ENCODE peak calls at places on chromosomes 13 and 19, in five cellular contexts. One of them, this sample, is unnamed.

GRCh38 chr13:71771144-71771543 is 95.9 kb downstream of the DACH1 start:
- DNase-seq in endodermal cell: no peak
- DNase-seq in lung: no peak
- DNase-seq in BJ: no peak
- DNase-seq in IMR-90: no peak
- DNase-seq in this sample: no peak

GRCh38 chr13:82766732-82767321 is 1115.4 kb downstream of the SLITRK1 start:
- DNase-seq in endodermal cell: no peak
- DNase-seq in lung: no peak
- DNase-seq in BJ: no peak
- DNase-seq in IMR-90: no peak
- DNase-seq in this sample: no peak

GRCh38 chr19:20103091-20103501 is 25.3 kb downstream of the ZNF90 start:
- DNase-seq in endodermal cell: peak; percentile 55
- DNase-seq in lung: no peak
- DNase-seq in BJ: no peak
- DNase-seq in IMR-90: no peak
- DNase-seq in this sample: no peak

GRCh38 chr13:43977911-43978310 is 98.2 kb downstream of the LACC1 start:
- DNase-seq in endodermal cell: no peak
- DNase-seq in lung: no peak
- DNase-seq in BJ: no peak
- DNase-seq in IMR-90: no peak
- DNase-seq in this sample: no peak

GRCh38 chr19:16867211-16867610 is 21.6 kb upstream of the F2RL3 start:
- DNase-seq in endodermal cell: no peak
- DNase-seq in lung: no peak
- DNase-seq in BJ: no peak
- DNase-seq in IMR-90: no peak
- DNase-seq in this sample: no peak

GRCh38 chr13:44934724-44935123 is 54.5 kb downstream of the NUFIP1 start:
- DNase-seq in endodermal cell: no peak
- DNase-seq in lung: no peak
- DNase-seq in BJ: peak; percentile 31
- DNase-seq in IMR-90: peak; percentile 67
- DNase-seq in this sample: no peak

GRCh38 chr13:30690282-30691188 is 44.8 kb upstream of the ALOX5AP start:
- DNase-seq in endodermal cell: no peak
- DNase-seq in lung: peak; percentile 61
- DNase-seq in BJ: peak; percentile 83
- DNase-seq in IMR-90: peak; percentile 99
- DNase-seq in this sample: no peak

GRCh38 chr13:97222934-97223710 is 989 bp downstream of the MBNL2 start:
- DNase-seq in endodermal cell: no peak
- DNase-seq in lung: no peak
- DNase-seq in BJ: no peak
- DNase-seq in IMR-90: no peak
- DNase-seq in this sample: no peak

GRCh38 chr19:4539697-4540581 is at the start of gene LRG1:
- DNase-seq in endodermal cell: peak; percentile 61
- DNase-seq in lung: peak; percentile 89
- DNase-seq in BJ: no peak
- DNase-seq in IMR-90: no peak
- DNase-seq in this sample: peak; percentile 45

GRCh38 chr13:85283408-85283807 is 515.8 kb downstream of the SLITRK6 start:
- DNase-seq in endodermal cell: no peak
- DNase-seq in lung: no peak
- DNase-seq in BJ: no peak
- DNase-seq in IMR-90: no peak
- DNase-seq in this sample: no peak

GRCh38 chr13:110287031-110287828 is 19.7 kb downstream of the COL4A1 start:
- DNase-seq in endodermal cell: no peak
- DNase-seq in lung: no peak
- DNase-seq in BJ: no peak
- DNase-seq in IMR-90: no peak
- DNase-seq in this sample: no peak

GRCh38 chr19:20558011-20558410 is 7.6 kb downstream of the ZNF737 start:
- DNase-seq in endodermal cell: peak; percentile 73
- DNase-seq in lung: no peak
- DNase-seq in BJ: no peak
- DNase-seq in IMR-90: no peak
- DNase-seq in this sample: peak; percentile 22

GRCh38 chr13:100535401-100536135 is 53.0 kb downstream of the GGACT start:
- DNase-seq in endodermal cell: no peak
- DNase-seq in lung: no peak
- DNase-seq in BJ: no peak
- DNase-seq in IMR-90: no peak
- DNase-seq in this sample: no peak

GRCh38 chr13:99657848-99658265 is 156.6 kb downstream of the TM9SF2 start:
- DNase-seq in endodermal cell: peak; percentile 86
- DNase-seq in lung: no peak
- DNase-seq in BJ: no peak
- DNase-seq in IMR-90: no peak
- DNase-seq in this sample: peak; percentile 39

GRCh38 chr19:18100710-18101109 is 3.1 kb downstream of the MAST3 start:
- DNase-seq in endodermal cell: peak; percentile 92
- DNase-seq in lung: no peak
- DNase-seq in BJ: no peak
- DNase-seq in IMR-90: no peak
- DNase-seq in this sample: no peak

GRCh38 chr19:18384775-18385174 is 1.2 kb upstream of the GDF15 start:
- DNase-seq in endodermal cell: no peak
- DNase-seq in lung: no peak
- DNase-seq in BJ: no peak
- DNase-seq in IMR-90: no peak
- DNase-seq in this sample: no peak

GRCh38 chr13:20526664-20527063 is 1.0 kb upstream of the CRYL1 start:
- DNase-seq in endodermal cell: no peak
- DNase-seq in lung: no peak
- DNase-seq in BJ: no peak
- DNase-seq in IMR-90: peak; percentile 19
- DNase-seq in this sample: no peak

GRCh38 chr19:34241513-34242337 is 12.6 kb upstream of the GARRE1 start:
- DNase-seq in endodermal cell: peak; percentile 95
- DNase-seq in lung: peak; percentile 68
- DNase-seq in BJ: no peak
- DNase-seq in IMR-90: no peak
- DNase-seq in this sample: peak; percentile 39

GRCh38 chr13:44432595-44432994 is 59.0 kb downstream of the SERP2 start:
- DNase-seq in endodermal cell: peak; percentile 53
- DNase-seq in lung: no peak
- DNase-seq in BJ: no peak
- DNase-seq in IMR-90: peak; percentile 31
- DNase-seq in this sample: no peak

GRCh38 chr13:80083516-80084085 is 257.3 kb downstream of the SPRY2 start:
- DNase-seq in endodermal cell: no peak
- DNase-seq in lung: no peak
- DNase-seq in BJ: no peak
- DNase-seq in IMR-90: peak; percentile 5
- DNase-seq in this sample: no peak

DNA sequence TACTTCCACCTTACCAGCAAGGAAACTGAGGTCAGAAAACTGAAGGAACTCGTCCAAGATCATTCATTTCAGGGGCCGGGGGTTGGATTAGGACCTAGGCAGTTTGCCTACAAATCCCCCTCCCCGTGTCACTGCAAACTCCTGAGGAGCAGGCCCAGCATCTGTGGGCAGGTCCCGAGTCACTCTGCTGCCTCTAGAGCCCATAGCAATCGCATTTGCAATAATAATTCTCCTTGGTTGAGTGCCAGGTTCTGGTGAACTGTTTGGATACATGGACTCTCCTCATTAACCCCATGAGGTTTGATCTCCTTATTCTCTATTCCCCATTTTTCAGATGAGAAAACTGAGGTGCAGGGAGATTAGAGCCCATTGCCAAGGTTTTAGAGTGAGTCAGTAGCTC is 903 bp downstream of the PIN1 start:
- DNase-seq in endodermal cell: no peak
- DNase-seq in lung: no peak
- DNase-seq in BJ: no peak
- DNase-seq in IMR-90: peak; percentile 43
- DNase-seq in this sample: no peak
- TF ChIP-seq CTCF in endodermal cell: no peak
- TF ChIP-seq CTCF in lung: no peak
- TF ChIP-seq CTCF in BJ: peak; percentile 13
- TF ChIP-seq CTCF in IMR-90: no peak
- TF ChIP-seq CTCF in this sample: no peak

GRCh38 chr13:50969691-50970090 is 60.1 kb downstream of the RNASEH2B start:
- DNase-seq in endodermal cell: peak; percentile 82
- DNase-seq in lung: no peak
- DNase-seq in BJ: no peak
- DNase-seq in IMR-90: no peak
- DNase-seq in this sample: peak; percentile 5
- TF ChIP-seq CTCF in endodermal cell: peak; percentile 67
- TF ChIP-seq CTCF in lung: no peak
- TF ChIP-seq CTCF in BJ: no peak
- TF ChIP-seq CTCF in IMR-90: no peak
- TF ChIP-seq CTCF in this sample: no peak

GRCh38 chr13:26502826-26503225 is 54.7 kb upstream of the WASF3 start:
- DNase-seq in endodermal cell: peak; percentile 65
- DNase-seq in lung: no peak
- DNase-seq in BJ: no peak
- DNase-seq in IMR-90: peak; percentile 96
- DNase-seq in this sample: peak; percentile 52
- TF ChIP-seq CTCF in endodermal cell: peak; percentile 47
- TF ChIP-seq CTCF in lung: no peak
- TF ChIP-seq CTCF in BJ: peak; percentile 12
- TF ChIP-seq CTCF in IMR-90: peak; percentile 29
- TF ChIP-seq CTCF in this sample: peak; percentile 32

GRCh38 chr19:43229315-43229714 is 23.9 kb upstream of the PSG4 start:
- DNase-seq in endodermal cell: no peak
- DNase-seq in lung: no peak
- DNase-seq in BJ: no peak
- DNase-seq in IMR-90: peak; percentile 10
- DNase-seq in this sample: no peak
- TF ChIP-seq CTCF in endodermal cell: no peak
- TF ChIP-seq CTCF in lung: no peak
- TF ChIP-seq CTCF in BJ: peak; percentile 31
- TF ChIP-seq CTCF in IMR-90: peak; percentile 23
- TF ChIP-seq CTCF in this sample: no peak

DNA sequence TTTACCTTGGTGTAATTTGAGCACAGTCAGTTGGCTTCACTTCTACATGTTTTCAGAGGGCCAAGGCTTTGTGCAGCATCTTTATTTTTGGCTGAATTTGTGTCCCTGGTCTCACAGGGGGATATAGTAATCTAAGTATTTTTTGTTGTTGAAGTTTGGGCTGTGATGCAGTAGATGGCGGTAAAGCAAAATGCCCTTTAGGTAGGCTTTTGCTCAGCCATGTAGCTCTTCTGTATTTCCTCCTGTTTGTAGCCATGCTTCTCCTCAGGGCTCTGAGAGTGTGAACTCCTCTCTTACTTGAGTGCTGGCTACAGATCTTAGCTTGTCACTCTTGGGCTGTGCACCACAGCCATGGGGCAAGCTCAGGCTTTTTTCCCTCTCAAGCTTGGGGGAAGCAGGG is 328.6 kb downstream of the SLITRK5 start:
- DNase-seq in endodermal cell: no peak
- DNase-seq in lung: no peak
- DNase-seq in BJ: no peak
- DNase-seq in IMR-90: no peak
- DNase-seq in this sample: no peak
- TF ChIP-seq CTCF in endodermal cell: peak; percentile 52
- TF ChIP-seq CTCF in lung: no peak
- TF ChIP-seq CTCF in BJ: no peak
- TF ChIP-seq CTCF in IMR-90: peak; percentile 13
- TF ChIP-seq CTCF in this sample: no peak

DNA sequence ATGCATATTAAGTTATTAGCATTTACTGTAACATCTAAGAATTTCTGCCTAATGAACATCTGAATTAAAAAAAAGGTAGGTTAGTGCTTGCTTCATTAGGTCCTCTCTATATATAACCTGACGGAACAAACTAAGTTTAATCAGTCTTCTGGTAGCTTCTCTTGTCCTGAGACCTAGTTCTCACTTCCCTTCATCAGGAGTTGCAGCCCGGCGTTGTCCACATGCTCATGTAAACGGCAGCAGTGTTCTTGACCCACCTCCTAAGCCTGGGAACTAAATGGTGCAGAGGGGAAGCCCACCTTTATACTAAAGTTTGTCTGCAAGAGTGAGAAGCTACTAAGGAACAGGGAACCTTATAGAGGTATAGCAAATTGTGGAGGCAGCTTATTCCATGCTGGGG is 31.9 kb upstream of the CPB2 start:
- DNase-seq in endodermal cell: no peak
- DNase-seq in lung: no peak
- DNase-seq in BJ: no peak
- DNase-seq in IMR-90: no peak
- DNase-seq in this sample: no peak
- TF ChIP-seq CTCF in endodermal cell: no peak
- TF ChIP-seq CTCF in lung: no peak
- TF ChIP-seq CTCF in BJ: no peak
- TF ChIP-seq CTCF in IMR-90: no peak
- TF ChIP-seq CTCF in this sample: no peak

DNA sequence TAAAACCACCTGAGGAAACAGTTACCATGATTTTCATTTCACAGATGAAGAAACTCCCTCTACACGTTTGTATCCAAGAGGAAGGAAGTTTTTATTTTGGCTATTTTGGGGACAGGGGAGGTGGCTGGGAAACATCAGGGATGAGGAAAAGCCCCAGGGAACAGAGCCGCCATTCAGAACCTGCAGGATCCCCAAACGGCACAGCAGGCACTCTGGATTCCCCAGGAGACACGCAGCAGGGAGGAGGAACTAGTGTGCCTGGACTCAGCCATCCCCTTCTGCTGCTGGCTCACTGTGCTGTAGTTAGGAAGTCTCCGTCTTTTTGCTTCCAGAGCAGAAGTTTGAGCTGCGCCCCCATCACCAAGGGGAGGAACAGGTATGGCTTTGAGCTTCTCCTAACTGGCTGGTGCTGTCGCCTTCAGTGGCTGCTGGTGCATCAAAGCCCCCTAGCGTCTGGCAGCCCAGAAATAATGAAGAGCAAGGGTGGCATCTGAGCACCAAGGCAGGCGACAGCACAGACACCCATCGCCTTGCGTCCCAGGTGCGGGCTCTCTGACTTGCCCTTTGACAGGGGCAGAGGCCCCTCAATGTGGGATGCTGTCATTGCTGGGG is 4.2 kb downstream of the NAPA start:
- DNase-seq in endodermal cell: no peak
- DNase-seq in lung: no peak
- DNase-seq in BJ: no peak
- DNase-seq in IMR-90: no peak
- DNase-seq in this sample: no peak
- TF ChIP-seq CTCF in endodermal cell: peak; percentile 45
- TF ChIP-seq CTCF in lung: no peak
- TF ChIP-seq CTCF in BJ: no peak
- TF ChIP-seq CTCF in IMR-90: no peak
- TF ChIP-seq CTCF in this sample: no peak

GRCh38 chr13:113122571-113123225 is at the start of gene F10:
- DNase-seq in endodermal cell: peak; percentile 93
- DNase-seq in lung: peak; percentile 47
- DNase-seq in BJ: peak; percentile 34
- DNase-seq in IMR-90: peak; percentile 75
- DNase-seq in this sample: no peak
- TF ChIP-seq CTCF in endodermal cell: peak; percentile 53
- TF ChIP-seq CTCF in lung: no peak
- TF ChIP-seq CTCF in BJ: no peak
- TF ChIP-seq CTCF in IMR-90: no peak
- TF ChIP-seq CTCF in this sample: no peak

This sample was measured in activated CD8-positive, alpha-beta T cell treated with anti-CD3 and anti-CD28 coated beads for 36 hours.